ENCODE peak calls at places on chromosome 9, in nine cellular contexts. D, Q, A, L, U, H, T, F and R are unnamed samples.

GRCh38 chr9:112570731-112571167 is 84.1 kb downstream of the KIAA1958 start:
- DNase-seq in L (no peak), U (no peak), T (no peak), Q (peak; percentile 78), D (no peak), A (peak; percentile 74), F (no peak), H (no peak), R (no peak)

GRCh38 chr9:70865471-70865870 is 255.9 kb downstream of the TRPM3 start:
- DNase-seq in F (no peak), A (no peak), T (no peak), D (no peak), Q (no peak), L (no peak), H (no peak), U (no peak), R (no peak)

GRCh38 chr9:135525241-135526088 is 4.2 kb downstream of the LCN1 start:
- DNase-seq in A (peak; percentile 14), U (no peak), D (no peak), T (peak; percentile 63), F (peak; percentile 72), Q (no peak), L (peak; percentile 42), H (no peak), R (no peak)

GRCh38 chr9:8589476-8589875 is 789.9 kb upstream of the DMAC1 start:
- DNase-seq in T (no peak), F (no peak), A (no peak), Q (no peak), U (no peak), H (no peak), D (no peak), L (no peak), R (no peak)

GRCh38 chr9:37555786-37556185 is 20.4 kb downstream of the FBXO10 start:
- DNase-seq in Q (no peak), U (no peak), A (no peak), L (no peak), H (peak; percentile 68), F (no peak), T (no peak), D (no peak), R (no peak)

GRCh38 chr9:35552837-35553236 is 52.2 kb upstream of the TESK1 start:
- DNase-seq in L (no peak), F (no peak), H (peak; percentile 55), T (no peak), A (no peak), D (no peak), U (no peak), Q (no peak), R (no peak)

GRCh38 chr9:97930972-97931371 is 7.0 kb downstream of the HEMGN start:
- DNase-seq in F (no peak), D (no peak), T (no peak), A (no peak), Q (no peak), L (no peak), U (no peak), H (no peak), R (no peak)

GRCh38 chr9:14671327-14671840 is 21.8 kb downstream of the ZDHHC21 start:
- DNase-seq in A (no peak), U (no peak), Q (no peak), L (no peak), D (no peak), H (no peak), F (no peak), T (no peak), R (no peak)

DNA sequence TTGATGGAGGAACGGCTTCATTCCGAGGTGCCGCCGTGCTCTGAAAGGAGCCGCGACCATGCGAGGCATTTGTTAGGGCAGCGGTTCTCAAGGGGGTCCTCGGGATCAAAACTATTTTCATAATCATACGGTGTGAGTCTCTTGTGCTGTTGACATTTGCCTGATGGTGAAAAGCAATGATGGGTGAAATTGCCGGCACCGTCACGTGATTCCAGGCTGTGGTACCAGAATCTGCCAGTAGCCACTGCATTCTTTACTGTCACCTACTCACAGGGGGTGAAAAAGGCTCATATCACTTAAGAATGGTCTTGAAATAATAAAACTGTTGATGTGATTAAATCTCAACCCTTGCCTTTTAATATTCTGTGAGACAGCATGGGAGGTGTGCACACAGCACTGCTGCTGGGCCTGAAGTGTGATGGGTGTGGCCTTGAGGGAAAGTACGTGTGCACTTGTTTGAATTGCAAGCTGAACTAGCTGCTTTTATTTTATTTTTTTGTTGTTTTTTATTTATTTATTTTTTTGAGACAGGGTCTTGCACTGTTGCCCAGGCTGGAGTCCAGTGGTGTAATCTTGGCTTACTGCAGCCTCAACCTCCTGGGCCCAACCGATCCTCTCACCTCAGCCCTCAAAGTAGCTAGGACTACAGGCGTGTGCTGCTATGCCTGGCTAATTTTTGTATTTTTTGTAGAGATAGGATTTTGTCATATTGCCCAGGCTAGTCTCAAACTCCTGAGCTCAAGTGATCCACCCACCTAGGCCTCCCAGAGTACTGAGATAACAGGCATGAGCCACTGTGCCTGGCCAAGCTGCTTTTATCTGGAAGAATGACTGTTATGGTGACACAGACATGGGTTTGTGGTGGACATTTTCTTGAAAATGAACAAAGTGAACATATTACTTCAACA is 58.8 kb downstream of the GPR107 start:
- DNase-seq in F (no peak), U (no peak), Q (no peak), A (no peak), H (peak; percentile 27), D (no peak), T (no peak), L (no peak), R (no peak)
- H3K4me3 ChIP-seq in F (no peak overlapping the region), U (no peak overlapping the region), Q (no peak overlapping the region), A (no peak overlapping the region), H (no peak overlapping the region), D (no peak overlapping the region), T (no peak overlapping the region), L (no peak overlapping the region), R (no peak overlapping the region)

GRCh38 chr9:92325269-92325990 is at the start of the genes CENPP and NOL8:
- DNase-seq in D (peak; percentile 95), T (peak; percentile 90), L (peak; percentile 79), A (peak; percentile 82), Q (peak; percentile 90), H (peak; percentile 86), F (peak; percentile 96), U (peak; percentile 89), R (peak; percentile 85)

GRCh38 chr9:92327283-92327850 is 1.6 kb downstream of the CENPP start:
- DNase-seq in F (no peak), U (no peak), T (no peak), D (no peak), H (no peak), Q (no peak), A (no peak), L (no peak), R (no peak)

GRCh38 chr9:92324889-92325268 is 271 bp downstream of the NOL8 start:
- DNase-seq in L (no peak), U (no peak), T (no peak), F (peak; percentile 92), Q (no peak), H (no peak), D (peak; percentile 94), A (no peak), R (no peak)

GRCh38 chr9:92324451-92324850 is 699 bp downstream of the NOL8 start:
- DNase-seq in Q (no peak), L (no peak), A (no peak), U (no peak), H (no peak), D (no peak), T (no peak), F (no peak), R (no peak)

DNA sequence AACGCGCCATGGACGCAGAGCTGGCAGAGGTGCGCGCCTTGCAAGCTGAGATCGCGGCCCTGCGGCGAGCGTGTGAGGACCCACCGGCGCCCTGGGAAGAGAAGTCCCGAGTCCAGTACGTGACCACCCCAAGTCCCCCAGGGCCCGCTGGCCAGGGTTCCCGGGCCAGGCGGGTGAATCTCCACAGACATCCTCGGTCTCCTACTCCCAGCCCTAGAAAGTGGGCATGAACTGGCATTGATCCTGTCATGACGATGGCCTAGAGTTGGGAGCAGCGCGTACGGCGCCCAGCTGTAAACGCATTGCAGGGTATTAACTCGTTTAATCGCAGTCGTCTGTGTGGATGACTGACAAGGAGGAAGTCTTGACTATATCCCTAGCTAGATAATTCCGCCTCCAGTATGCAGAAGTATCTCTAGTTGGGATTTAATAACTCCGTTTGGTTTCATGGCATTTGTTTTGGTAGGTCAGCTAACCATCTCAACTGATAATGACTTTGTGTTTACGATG is 293 bp downstream of the CENPP start:
- DNase-seq in H (peak; percentile 2), F (no peak), L (no peak), D (no peak), U (peak; percentile 29), Q (no peak), T (no peak), A (no peak), R (no peak)
- TF ChIP-seq POLR2A in H (peak; percentile 9), F (no peak), L (no peak), D (no peak), U (peak; percentile 38), Q (no peak), T (no peak), A (no peak), R (peak; percentile 55)

GRCh38 chr9:137141976-137142936 is 3.3 kb downstream of the GRIN1 start:
- DNase-seq in T (no peak), L (no peak), D (no peak), Q (no peak), F (no peak), A (no peak), H (no peak), U (no peak), R (no peak)

GRCh38 chr9:137139468-137140150 is 655 bp downstream of the GRIN1 start:
- DNase-seq in L (no peak), A (no peak), Q (no peak), U (no peak), H (no peak), F (no peak), D (no peak), T (no peak), R (no peak)

GRCh38 chr9:137140151-137141012 is 1.4 kb downstream of the GRIN1 start:
- DNase-seq in F (no peak), Q (no peak), T (no peak), U (no peak), L (no peak), D (no peak), A (no peak), H (no peak), R (no peak)

GRCh38 chr9:137143459-137143858 is 4.5 kb downstream of the GRIN1 start:
- DNase-seq in T (no peak), H (no peak), Q (no peak), L (no peak), A (no peak), U (no peak), D (no peak), F (no peak), R (no peak)

DNA sequence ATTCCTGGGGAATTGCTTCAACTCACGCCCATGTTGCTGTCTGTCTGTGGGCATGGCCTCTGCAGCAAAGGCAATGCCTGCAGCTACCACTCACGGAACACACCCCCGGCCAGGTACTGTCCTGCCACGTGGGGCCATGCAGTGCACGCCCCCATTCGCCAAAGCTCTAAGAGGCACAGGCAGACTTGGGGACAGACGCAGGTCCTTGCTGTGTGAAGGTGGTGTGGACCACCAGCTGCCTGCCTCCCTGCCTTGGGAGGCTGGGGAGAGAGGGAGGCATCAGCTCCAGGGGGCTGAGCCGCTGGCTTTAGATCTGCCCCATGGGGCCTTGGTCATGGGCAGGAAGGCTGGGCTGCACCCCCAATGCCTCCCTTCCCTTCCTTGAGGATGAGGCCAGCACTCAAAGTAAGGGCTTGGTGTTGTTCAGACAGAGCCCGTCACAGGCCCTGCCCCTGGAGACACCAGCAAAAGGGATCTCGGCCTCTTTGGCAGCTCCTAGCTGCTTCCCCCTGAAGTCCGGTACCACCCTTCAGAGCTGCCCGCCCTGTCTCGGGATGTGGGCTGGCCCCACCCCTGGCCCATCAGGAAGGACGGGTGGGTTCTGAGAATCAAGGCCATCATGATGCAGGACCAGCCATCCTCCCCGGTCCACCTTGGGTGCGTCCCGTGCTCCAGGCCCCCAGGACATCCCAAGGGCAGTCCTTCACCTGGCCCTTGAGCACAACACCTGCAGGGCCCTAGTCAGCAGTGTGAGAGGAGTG is 2.3 kb downstream of the GRIN1 start:
- DNase-seq in T (no peak), U (no peak), H (no peak), A (no peak), Q (no peak), D (no peak), L (no peak), F (no peak), R (no peak)
- H3K4me3 ChIP-seq in T (no peak overlapping the region), U (no peak overlapping the region), H (no peak overlapping the region), A (no peak overlapping the region), Q (no peak overlapping the region), D (no peak overlapping the region), L (no peak overlapping the region), F (no peak overlapping the region), R (no peak overlapping the region)

DNA sequence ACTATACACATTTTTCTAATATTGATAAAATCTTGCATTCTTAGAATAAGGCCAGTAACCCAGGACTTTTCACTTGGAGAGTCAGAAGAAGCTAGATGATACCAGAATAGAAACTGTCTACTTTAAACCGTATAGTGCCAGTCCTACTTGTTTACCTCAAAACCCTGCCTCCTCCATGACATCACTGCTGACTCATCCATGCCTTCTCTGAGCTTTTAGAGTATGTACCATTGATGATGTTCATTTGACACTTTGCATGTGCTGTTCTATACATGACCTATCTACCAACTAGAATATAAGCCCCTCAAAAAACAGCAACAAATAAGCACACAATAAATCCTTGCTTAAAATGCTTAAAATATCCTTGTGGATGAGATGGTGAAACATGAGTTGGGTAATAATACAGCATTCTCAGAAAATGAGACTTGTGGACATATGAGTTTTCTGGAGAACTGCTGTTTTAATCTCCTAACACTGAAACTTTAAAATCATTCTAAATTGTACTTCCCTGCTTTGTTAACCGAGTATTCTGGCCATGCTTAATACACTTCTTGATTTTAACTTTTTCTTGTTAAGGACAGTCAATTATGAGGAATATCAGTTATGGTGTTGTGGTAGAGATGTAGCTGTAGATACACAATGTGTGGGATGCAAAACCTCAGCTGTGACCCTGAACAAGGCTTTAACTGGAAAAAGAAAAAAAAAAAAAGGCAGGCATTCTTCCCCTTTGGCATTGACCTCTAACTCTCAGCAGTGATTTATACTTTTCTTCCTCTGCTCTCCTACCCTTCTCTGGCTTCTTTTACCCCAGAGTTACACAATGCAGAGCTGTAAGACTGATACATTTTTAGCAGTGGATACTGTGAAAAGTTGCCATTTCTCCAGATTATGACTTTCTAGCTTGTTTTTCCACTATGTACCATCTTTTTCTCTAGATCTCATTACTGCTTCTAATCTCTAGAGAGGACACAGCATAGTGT is 2.3 kb downstream of the CTNNAL1 start:
- DNase-seq in T (no peak), U (peak; percentile 50), F (no peak), A (no peak), L (no peak), H (peak; percentile 93), D (no peak), Q (no peak), R (no peak)
- TF ChIP-seq POLR2A in T (no peak), U (no peak), F (no peak), A (no peak), L (no peak), H (no peak), D (no peak), Q (no peak), R (no peak)